ENCODE peak calls at places on chromosome 2, in six cellular contexts. A is ovary, E is uterus, W is foreskin fibroblast, Q is HFF-Myc, T is heart right ventricle. O is an unnamed sample.

GRCh38 chr2:225889452-225889851 is 489.9 kb downstream of the NYAP2 start:
- DNase-seq in A (no peak), E (peak), W (peak), Q (peak), T (peak), O (no peak)

GRCh38 chr2:135637456-135638087 is 104.1 kb upstream of the UBXN4 start:
- DNase-seq in A (no peak), E (no peak), W (no peak), Q (no peak), T (no peak), O (no peak)

GRCh38 chr2:152475982-152476381 is 141.0 kb downstream of the FMNL2 start:
- DNase-seq in A (no peak), E (no peak), W (peak), Q (no peak), T (no peak), O (no peak)

GRCh38 chr2:73260338-73260984 is 23.8 kb downstream of the FBXO41 start:
- DNase-seq in A (no peak), E (no peak), W (peak), Q (no peak), T (peak), O (no peak)

GRCh38 chr2:122412360-122412759 is 656.9 kb downstream of the TSN start:
- DNase-seq in A (no peak), E (no peak), W (no peak), Q (no peak), T (no peak), O (no peak)

GRCh38 chr2:126720031-126720368 is 64.0 kb downstream of the GYPC start:
- DNase-seq in A (no peak), E (no peak), W (no peak), Q (no peak), T (no peak), O (no peak)

GRCh38 chr2:100317634-100318033 is 4.7 kb downstream of the LONRF2 start:
- DNase-seq in A (no peak), E (no peak), W (no peak), Q (no peak), T (no peak), O (no peak)

GRCh38 chr2:3631851-3632659 is 25.9 kb upstream of the ALLC start:
- DNase-seq in A (peak), E (no peak), W (no peak), Q (no peak), T (peak), O (no peak)

GRCh38 chr2:119196301-119197124 is 27.1 kb upstream of the STEAP3 start:
- DNase-seq in A (no peak), E (no peak), W (peak), Q (no peak), T (no peak), O (no peak)

GRCh38 chr2:60505240-60505639 is 48.2 kb downstream of the BCL11A start:
- DNase-seq in A (no peak), E (no peak), W (no peak), Q (no peak), T (no peak), O (no peak)

GRCh38 chr2:235936493-235936892 is 231.7 kb downstream of the GBX2 start:
- DNase-seq in A (no peak), E (no peak), W (peak), Q (no peak), T (no peak), O (no peak)
- TF ChIP-seq CTCF in A (no peak), E (no peak), W (peak), Q (peak), T (peak), O (peak)

GRCh38 chr2:157785200-157785599 is 90.9 kb downstream of the ACVR1 start:
- DNase-seq in A (no peak), E (no peak), W (peak), Q (no peak), T (no peak), O (no peak)

GRCh38 chr2:157783180-157783579 is 93.0 kb downstream of the ACVR1 start:
- DNase-seq in A (no peak), E (no peak), W (no peak), Q (no peak), T (no peak), O (no peak)

GRCh38 chr2:157785866-157786662 is 90.1 kb downstream of the ACVR1 start:
- DNase-seq in A (no peak), E (no peak), W (peak), Q (no peak), T (no peak), O (no peak)

GRCh38 chr2:157784823-157785175 is 91.3 kb downstream of the ACVR1 start:
- DNase-seq in A (no peak), E (no peak), W (no peak), Q (no peak), T (no peak), O (no peak)

GRCh38 chr2:157784169-157784822 is 91.8 kb downstream of the ACVR1 start:
- DNase-seq in A (peak), E (no peak), W (peak), Q (no peak), T (peak), O (peak)
- H3K4me3 ChIP-seq in A (no peak), E (no peak), W (no peak), Q (no peak), T (no peak), O (peak)

DNA sequence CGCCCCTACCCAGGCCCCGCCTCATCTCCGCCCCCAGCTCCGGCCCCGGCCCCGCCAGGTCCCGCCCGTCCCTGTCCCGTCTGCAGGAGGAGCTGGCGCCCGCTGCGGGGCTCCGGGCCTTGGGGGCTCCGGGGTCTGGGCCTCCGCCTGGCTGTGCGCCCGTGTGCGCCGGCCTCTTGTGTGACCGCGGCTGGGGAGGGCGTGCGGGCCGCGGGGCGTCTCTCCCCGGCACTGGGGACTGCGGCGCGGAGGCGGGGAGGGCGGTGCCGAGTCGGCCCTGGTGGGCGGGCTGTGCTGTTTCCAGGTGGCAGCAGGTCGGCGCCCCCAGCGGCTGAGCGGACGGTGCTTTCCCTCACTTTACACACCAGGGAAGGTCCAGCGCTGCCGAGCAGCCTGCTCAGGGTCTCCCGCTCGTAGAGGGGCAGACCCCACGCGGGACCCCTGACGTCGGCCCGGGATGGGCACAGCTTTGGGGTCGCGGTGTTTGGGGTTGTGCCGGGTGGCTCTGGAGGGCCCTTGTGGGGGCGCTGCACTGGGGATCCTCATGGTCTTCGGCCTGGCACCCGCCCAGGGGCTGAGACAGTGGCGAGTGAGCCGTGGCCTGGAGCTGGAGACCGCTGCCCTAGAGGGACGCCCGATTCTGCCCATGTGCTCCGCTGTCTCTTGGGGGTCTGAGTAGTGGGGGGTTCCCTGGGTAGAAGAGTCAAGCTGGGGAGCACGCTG is 727 bp downstream of the ING5 start:
- DNase-seq in A (peak), E (peak), W (peak), Q (no peak), T (peak), O (no peak)
- TF ChIP-seq CTCF in A (peak), E (peak), W (peak), Q (peak), T (peak), O (peak)

GRCh38 chr2:160389875-160390274 is 103.7 kb downstream of the RBMS1 start:
- DNase-seq in A (no peak), E (no peak), W (peak), Q (no peak), T (no peak), O (no peak)
- H3K4me3 ChIP-seq in A (no peak), E (no peak), W (no peak), Q (no peak), T (no peak), O (no peak)

GRCh38 chr2:129299756-129300155 is 679.7 kb upstream of the RAB6C start:
- DNase-seq in A (no peak), E (no peak), W (no peak), Q (no peak), T (no peak), O (no peak)

GRCh38 chr2:129299338-129299737 is 680.1 kb upstream of the RAB6C start:
- DNase-seq in A (no peak), E (no peak), W (no peak), Q (no peak), T (no peak), O (no peak)

GRCh38 chr2:129300456-129300855 is 679.0 kb upstream of the RAB6C start:
- DNase-seq in A (no peak), E (no peak), W (no peak), Q (no peak), T (no peak), O (no peak)

GRCh38 chr2:129296401-129297343 is 682.8 kb upstream of the RAB6C start:
- DNase-seq in A (no peak), E (no peak), W (no peak), Q (no peak), T (peak), O (no peak)

DNA sequence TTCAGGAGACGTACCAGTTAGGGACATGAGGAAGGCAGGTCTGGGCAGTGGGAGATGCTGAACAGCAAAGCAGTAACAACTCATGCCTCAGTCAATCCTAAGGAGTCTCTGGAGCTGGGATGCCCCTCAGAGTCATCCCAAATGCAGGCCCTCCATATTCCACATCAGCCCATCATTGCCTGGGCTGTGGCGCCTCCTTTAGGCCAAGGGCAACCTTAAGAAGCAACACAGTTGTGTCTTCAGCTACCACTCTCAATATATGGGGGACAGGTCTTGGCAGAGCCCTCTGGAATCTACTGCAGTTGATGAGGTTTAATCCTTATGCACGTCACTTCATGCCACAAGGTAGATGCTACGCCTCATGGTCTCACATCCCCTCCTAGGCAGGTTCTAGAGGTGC is 682.0 kb upstream of the RAB6C start:
- DNase-seq in A (no peak), E (no peak), W (no peak), Q (no peak), T (no peak), O (no peak)
- TF ChIP-seq CTCF in A (no peak), E (no peak), W (no peak), Q (no peak), T (no peak), O (no peak)

DNA sequence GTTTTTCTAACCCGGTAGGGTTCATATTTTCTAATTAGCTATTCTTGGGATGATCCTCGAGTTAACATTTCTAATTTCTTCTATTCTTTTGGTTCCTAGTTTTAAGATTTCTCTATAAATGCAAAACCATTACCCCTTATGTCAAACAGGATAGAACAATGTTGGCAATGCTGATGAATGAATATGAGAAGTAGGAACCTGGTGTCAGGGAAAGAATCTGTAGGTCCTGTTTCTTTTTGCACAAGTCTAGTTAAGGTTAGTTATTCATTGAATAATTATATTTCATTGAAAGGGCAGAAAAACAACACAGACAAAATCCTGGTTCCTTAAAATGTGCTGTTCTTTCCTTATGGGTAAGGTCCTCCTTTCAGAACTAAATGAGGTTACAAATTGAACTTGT is 766.4 kb upstream of the FAM98A start:
- DNase-seq in A (no peak), E (no peak), W (no peak), Q (no peak), T (no peak), O (no peak)
- H3K4me3 ChIP-seq in A (no peak), E (no peak), W (no peak), Q (no peak), T (no peak), O (no peak)

DNA sequence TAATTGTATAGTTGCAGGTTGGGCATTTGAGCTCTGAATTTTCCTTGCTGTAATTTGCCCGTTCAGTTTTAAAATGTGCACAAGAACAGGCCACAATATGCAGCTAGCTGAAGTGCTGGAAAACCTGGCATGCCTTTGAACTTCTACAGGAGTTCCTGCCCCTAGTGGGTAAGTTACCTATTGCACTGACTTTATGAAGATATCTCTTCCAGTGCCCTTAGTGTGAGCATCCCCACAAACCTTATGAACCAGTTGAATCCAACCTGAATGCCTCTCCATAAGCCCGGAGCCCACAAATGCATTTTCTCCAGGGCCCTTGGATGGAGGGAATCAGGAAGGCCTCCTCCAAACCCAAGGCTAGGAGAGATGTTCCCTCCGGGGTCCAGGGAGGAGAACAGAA is 106.8 kb downstream of the XRCC5 start:
- DNase-seq in A (no peak), E (no peak), W (peak), Q (peak), T (no peak), O (no peak)
- TF ChIP-seq CTCF in A (no peak), E (no peak), W (peak), Q (peak), T (no peak), O (peak)

O was measured in epithelial cell of proximal tubule.